ENCODE peak calls at places on chromosomes 6 and 20, in four cellular contexts. W is kidney epithelial cell, H is spleen, R is RWPE1. K is an unnamed sample.

GRCh38 chr20:7113577-7114466 is 346.3 kb downstream of the BMP2 start:
- DNase-seq in W (no peak), H (no peak), R (peak; percentile 64), K (peak; percentile 79)

GRCh38 chr6:100283288-100283687 is 181.4 kb downstream of the SIM1 start:
- DNase-seq in W (peak; percentile 58), H (no peak), R (no peak), K (peak; percentile 67)

GRCh38 chr6:90650041-90650948 is 63.4 kb upstream of the MAP3K7 start:
- DNase-seq in W (no peak), H (no peak), R (no peak), K (no peak)

GRCh38 chr6:52394251-52394666 is 25.9 kb upstream of the EFHC1 start:
- DNase-seq in W (no peak), H (no peak), R (no peak), K (no peak)

GRCh38 chr20:48194578-48194977 is 409.3 kb upstream of the SULF2 start:
- DNase-seq in W (no peak), H (no peak), R (no peak), K (no peak)

GRCh38 chr20:22757424-22758189 is 173.2 kb upstream of the FOXA2 start:
- DNase-seq in W (no peak), H (no peak), R (no peak), K (no peak)

GRCh38 chr6:28816909-28817807 is 106.6 kb downstream of the TRIM27 start:
- DNase-seq in W (no peak), H (no peak), R (no peak), K (peak; percentile 76)

GRCh38 chr6:49522710-49523593 is 23.2 kb downstream of the GLYATL3 start:
- DNase-seq in W (no peak), H (no peak), R (no peak), K (no peak)

GRCh38 chr20:44532981-44533331 is 11.1 kb upstream of the SERINC3 start:
- DNase-seq in W (no peak), H (no peak), R (no peak), K (peak; percentile 56)

GRCh38 chr20:51966296-51966971 is 164.1 kb upstream of the SALL4 start:
- DNase-seq in W (peak; percentile 38), H (no peak), R (peak; percentile 57), K (peak; percentile 86)

GRCh38 chr6:142918339-142919042 is 26.5 kb downstream of the HIVEP2 start:
- DNase-seq in W (no peak), H (no peak), R (no peak), K (peak; percentile 14)

GRCh38 chr6:35668708-35669440 is 19.8 kb downstream of the FKBP5 start:
- DNase-seq in W (no peak), H (no peak), R (no peak), K (no peak)

GRCh38 chr6:164130585-164130984 is 716.1 kb downstream of the QKI start:
- DNase-seq in W (no peak), H (no peak), R (no peak), K (no peak)

GRCh38 chr6:109383438-109383940 is 1.2 kb upstream of the CD164 start:
- DNase-seq in W (no peak), H (no peak), R (no peak), K (no peak)
- TF ChIP-seq CTCF in W (no peak), H (no peak), R (peak; percentile 43), K (no peak)

GRCh38 chr20:35000922-35001595 is 45.4 kb downstream of the MYH7B start:
- DNase-seq in W (no peak), H (no peak), R (no peak), K (no peak)

GRCh38 chr20:35001596-35002362 is 46.1 kb downstream of the MYH7B start:
- DNase-seq in W (no peak), H (peak; percentile 58), R (no peak), K (peak; percentile 47)

GRCh38 chr20:35003211-35004031 is 47.8 kb downstream of the MYH7B start:
- DNase-seq in W (no peak), H (peak; percentile 63), R (no peak), K (no peak)

GRCh38 chr20:35004051-35004725 is 48.5 kb downstream of the MYH7B start:
- DNase-seq in W (no peak), H (peak; percentile 60), R (no peak), K (no peak)

GRCh38 chr20:35002426-35003210 is 47.0 kb downstream of the MYH7B start:
- DNase-seq in W (no peak), H (peak; percentile 39), R (no peak), K (no peak)
- TF ChIP-seq CTCF in W (no peak), H (no peak), R (no peak), K (no peak)

GRCh38 chr20:49831770-49832631 is 19.4 kb downstream of the SLC9A8 start:
- DNase-seq in W (no peak), H (no peak), R (no peak), K (no peak)
- TF ChIP-seq CTCF in W (no peak), H (no peak), R (no peak), K (no peak)

GRCh38 chr6:42493914-42494539 is 42.3 kb upstream of the TRERF1 start:
- DNase-seq in W (no peak), H (no peak), R (no peak), K (no peak)
- TF ChIP-seq CTCF in W (no peak), H (no peak), R (no peak), K (no peak)

DNA sequence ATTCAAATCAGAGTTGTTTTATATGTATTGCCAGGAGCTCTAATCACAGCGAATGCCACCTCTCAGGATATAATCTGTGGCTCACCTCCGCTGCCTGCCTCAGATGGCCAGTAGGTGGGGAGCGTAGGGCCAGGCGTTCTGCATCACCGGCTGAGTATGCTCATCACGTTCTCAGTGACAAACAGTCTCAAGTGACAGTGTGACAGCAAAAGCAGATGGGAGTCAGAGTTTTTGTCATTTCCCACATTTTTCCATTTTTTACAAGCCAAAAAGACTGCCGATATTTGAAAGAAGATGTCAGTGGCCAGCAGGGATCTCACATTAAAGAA is 208.7 kb downstream of the ALDH8A1 start:
- DNase-seq in W (no peak), H (no peak), R (no peak), K (no peak)
- TF ChIP-seq CTCF in W (peak; percentile 39), H (no peak), R (no peak), K (peak; percentile 50)

GRCh38 chr6:32432050-32432450 is 7.6 kb upstream of the HLA-DRA start:
- DNase-seq in W (no peak), H (no peak), R (peak; percentile 30), K (peak; percentile 64)

GRCh38 chr6:32430179-32430578 is 9.5 kb upstream of the HLA-DRA start:
- DNase-seq in W (no peak), H (no peak), R (no peak), K (no peak)

GRCh38 chr6:32427218-32427617 is 12.5 kb upstream of the HLA-DRA start:
- DNase-seq in W (no peak), H (no peak), R (no peak), K (peak; percentile 2)

GRCh38 chr6:32427934-32428474 is 11.7 kb upstream of the HLA-DRA start:
- DNase-seq in W (no peak), H (no peak), R (no peak), K (no peak)

GRCh38 chr6:32431142-32431541 is 8.5 kb upstream of the HLA-DRA start:
- DNase-seq in W (no peak), H (no peak), R (no peak), K (no peak)
- TF ChIP-seq CTCF in W (no peak), H (no peak), R (no peak), K (no peak)

GRCh38 chr6:11614534-11615213 is 77.1 kb downstream of the TMEM170B start:
- DNase-seq in W (no peak), H (no peak), R (no peak), K (no peak)
- TF ChIP-seq CTCF in W (no peak), H (no peak), R (no peak), K (no peak)

DNA sequence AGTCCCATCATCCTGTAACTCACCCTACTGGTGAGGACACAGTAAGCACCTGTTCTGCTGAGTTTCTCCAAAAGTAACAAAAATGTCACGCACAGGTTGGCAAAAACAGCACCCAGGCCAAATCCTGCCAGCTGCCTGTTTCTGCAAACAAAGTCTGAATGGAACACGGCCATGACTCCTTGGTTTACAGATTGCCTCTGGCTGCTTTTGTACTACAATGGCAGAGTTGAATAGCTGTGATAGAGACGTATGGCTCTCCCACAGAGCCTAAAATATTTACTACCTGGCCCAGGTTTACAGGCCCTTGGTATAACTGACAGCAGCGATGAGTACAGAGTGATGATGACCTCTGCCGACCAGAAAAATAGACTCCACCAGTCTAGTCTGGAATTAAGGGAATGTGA is 52.6 kb downstream of the CNKSR3 start:
- DNase-seq in W (no peak), H (no peak), R (peak; percentile 20), K (no peak)
- TF ChIP-seq CTCF in W (no peak), H (no peak), R (no peak), K (no peak)

K was measured in choroid plexus epithelial cell.